ENCODE peak calls at places on chromosomes 4 and X, in four cellular contexts. I, H, J and V are unnamed samples.

GRCh38 chr4:181676546-181676945 is 566.7 kb upstream of the TENM3 start:
- DNase-seq in I (no peak), H (no peak), J (peak), V (no peak)

GRCh38 chrX:19070555-19070994 is 51.7 kb downstream of the ADGRG2 start:
- DNase-seq in I (no peak), H (no peak), J (no peak), V (no peak)

GRCh38 chr4:4480685-4481393 is 61.0 kb downstream of the STX18 start:
- DNase-seq in I (peak), H (no peak), J (peak), V (no peak)

GRCh38 chr4:6662591-6662990 is 22.1 kb downstream of the MRFAP1 start:
- DNase-seq in I (no peak), H (no peak), J (no peak), V (no peak)

GRCh38 chrX:310621-311155 is 7.9 kb downstream of the GTPBP6 start:
- DNase-seq in I (no peak), H (peak), J (no peak), V (no peak)

GRCh38 chr4:146949559-146949958 is 3.9 kb upstream of the TTC29 start:
- DNase-seq in I (no peak), H (no peak), J (no peak), V (no peak)

GRCh38 chr4:137545461-137545861 is 13.2 kb upstream of the PCDH18 start:
- DNase-seq in I (peak), H (no peak), J (peak), V (peak)

GRCh38 chrX:50626432-50626831 is 155.8 kb upstream of the DGKK start:
- DNase-seq in I (no peak), H (no peak), J (no peak), V (no peak)

GRCh38 chr4:3531306-3531886 is 826 bp downstream of the LRPAP1 start:
- DNase-seq in I (no peak), H (no peak), J (peak), V (no peak)

GRCh38 chr4:190014771-190015537 is 12.1 kb downstream of the FRG2 start:
- DNase-seq in I (no peak), H (peak), J (no peak), V (no peak)

GRCh38 chr4:4394644-4395043 is 7.7 kb downstream of the NSG1 start:
- DNase-seq in I (no peak), H (no peak), J (peak), V (peak)

GRCh38 chr4:139958738-139959096 is 195.3 kb downstream of the MAML3 start:
- DNase-seq in I (peak), H (no peak), J (peak), V (no peak)

GRCh38 chrX:50448565-50448964 is 22.1 kb downstream of the DGKK start:
- DNase-seq in I (no peak), H (no peak), J (no peak), V (no peak)

GRCh38 chrX:111447298-111447697 is 35.3 kb upstream of the DCX start:
- DNase-seq in I (peak), H (no peak), J (no peak), V (peak)

GRCh38 chrX:150094996-150095395 is 156.7 kb upstream of the EOLA2 start:
- DNase-seq in I (no peak), H (no peak), J (peak), V (peak)

GRCh38 chr4:26192921-26193894 is 127.6 kb upstream of the RBPJ start:
- DNase-seq in I (peak), H (no peak), J (no peak), V (no peak)

GRCh38 chr4:41881931-41882621 is 53.2 kb upstream of the TMEM33 start:
- DNase-seq in I (no peak), H (no peak), J (no peak), V (no peak)

GRCh38 chrX:118497180-118497814 is 1.7 kb downstream of the DOCK11 start:
- DNase-seq in I (no peak), H (no peak), J (no peak), V (no peak)

GRCh38 chrX:11146411-11146810 is 35.3 kb downstream of the HCCS start:
- DNase-seq in I (no peak), H (no peak), J (no peak), V (no peak)